ENCODE peak calls at places on chromosomes 4 and X, in six cellular contexts. K, J, Y, Z, M and H are unnamed samples.

GRCh38 chr4:124937993-124938392 is 225.5 kb upstream of the ANKRD50 start:
- DNase-seq in M (no peak), Z (no peak), J (no peak), Y (no peak), K (no peak), H (no peak)

GRCh38 chr4:3522651-3523050 is 9.6 kb downstream of the LRPAP1 start:
- DNase-seq in J (no peak), M (no peak), Z (no peak), Y (no peak), K (no peak), H (no peak)

GRCh38 chr4:115113382-115114106 is at the start of gene NDST4:
- DNase-seq in K (no peak), Y (peak; percentile 46), J (peak; percentile 79), M (peak; percentile 13), Z (no peak), H (no peak)

GRCh38 chrX:23938690-23939089 is 30.9 kb downstream of the CXorf58 start:
- DNase-seq in M (no peak), K (peak; percentile 38), Y (no peak), J (no peak), Z (no peak), H (no peak)

GRCh38 chr4:39818646-39819045 is 120.7 kb downstream of the UBE2K start:
- DNase-seq in J (no peak), Y (no peak), M (no peak), Z (no peak), K (no peak), H (no peak)

GRCh38 chr4:113582737-113583136 is 178.8 kb downstream of the CAMK2D start:
- DNase-seq in Y (no peak), J (no peak), M (no peak), K (no peak), Z (no peak), H (no peak)

GRCh38 chrX:140744085-140744484 is 34.5 kb downstream of the LINC00632 start:
- DNase-seq in K (no peak), M (no peak), Y (no peak), J (no peak), Z (no peak), H (peak; percentile 31)

GRCh38 chr4:6858997-6859396 is 50.6 kb upstream of the TBC1D14 start:
- DNase-seq in J (no peak), M (no peak), Y (no peak), K (no peak), Z (no peak), H (no peak)

GRCh38 chr4:111360906-111361305 is 738.0 kb upstream of the PITX2 start:
- DNase-seq in Z (no peak), Y (no peak), K (peak; percentile 7), M (no peak), J (no peak), H (no peak)

GRCh38 chr4:86129546-86129945 is 230.3 kb downstream of the MAPK10 start:
- DNase-seq in M (no peak), Y (no peak), Z (no peak), J (no peak), K (no peak), H (no peak)

GRCh38 chrX:68209008-68209407 is 224.3 kb downstream of the OPHN1 start:
- DNase-seq in Y (no peak), K (no peak), J (no peak), Z (no peak), M (no peak), H (no peak)

GRCh38 chr4:5050520-5050955 is 742 bp upstream of the STK32B start:
- DNase-seq in Z (peak; percentile 82), Y (peak; percentile 86), M (peak; percentile 51), J (peak; percentile 68), K (peak; percentile 83), H (peak; percentile 89)

GRCh38 chr4:51880016-51880915 is 37.3 kb downstream of the DCUN1D4 start:
- DNase-seq in Z (no peak), M (no peak), J (no peak), Y (no peak), K (peak; percentile 45), H (no peak)

GRCh38 chrX:39764441-39764914 is 333.3 kb downstream of the BCOR start:
- DNase-seq in J (no peak), Z (no peak), M (no peak), K (peak; percentile 34), Y (peak; percentile 19), H (peak; percentile 47)

GRCh38 chr4:891747-892146 is 40.4 kb downstream of the GAK start:
- DNase-seq in K (no peak), Z (peak; percentile 81), M (no peak), Y (no peak), J (no peak), H (peak; percentile 54)

GRCh38 chrX:53133400-53133799 is 39.5 kb downstream of the KANTR start:
- DNase-seq in Y (no peak), Z (no peak), J (no peak), K (no peak), M (no peak), H (no peak)

GRCh38 chrX:40151211-40152172 is 53.7 kb upstream of the BCOR start:
- DNase-seq in Z (peak; percentile 49), Y (peak; percentile 69), J (no peak), K (no peak), M (no peak), H (peak; percentile 49)

GRCh38 chr4:129672941-129673340 is 577.0 kb downstream of the C4orf33 start:
- DNase-seq in J (no peak), M (no peak), Y (no peak), K (no peak), Z (no peak), H (no peak)

DNA sequence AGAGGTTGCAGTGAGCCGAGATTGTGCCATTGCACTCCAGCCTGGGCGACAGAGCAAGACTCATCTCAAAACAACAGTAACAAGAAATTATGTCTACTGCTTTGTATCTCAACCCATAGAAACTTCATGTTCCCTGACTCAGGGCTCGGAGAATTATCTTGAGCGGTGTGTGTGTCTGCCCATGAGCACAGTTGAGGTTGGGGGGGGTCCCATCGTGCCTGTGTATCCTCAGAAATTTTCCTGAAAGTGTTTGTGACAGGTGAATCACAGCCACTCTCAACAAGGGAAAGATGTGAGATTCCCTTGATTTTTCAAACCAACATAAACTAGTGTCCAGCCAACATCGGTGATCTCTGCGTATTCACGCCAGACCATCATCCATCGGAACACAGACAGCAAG is 319.1 kb downstream of the ASMT start:
- DNase-seq in M (no peak), K (no peak), Z (no peak), J (no peak), Y (no peak), H (no peak)
- H2AK5ac ChIP-seq in M (no peak overlapping the region), K (no peak overlapping the region), Z (no peak overlapping the region), J (no peak overlapping the region), Y (no peak overlapping the region), H (no peak overlapping the region)

DNA sequence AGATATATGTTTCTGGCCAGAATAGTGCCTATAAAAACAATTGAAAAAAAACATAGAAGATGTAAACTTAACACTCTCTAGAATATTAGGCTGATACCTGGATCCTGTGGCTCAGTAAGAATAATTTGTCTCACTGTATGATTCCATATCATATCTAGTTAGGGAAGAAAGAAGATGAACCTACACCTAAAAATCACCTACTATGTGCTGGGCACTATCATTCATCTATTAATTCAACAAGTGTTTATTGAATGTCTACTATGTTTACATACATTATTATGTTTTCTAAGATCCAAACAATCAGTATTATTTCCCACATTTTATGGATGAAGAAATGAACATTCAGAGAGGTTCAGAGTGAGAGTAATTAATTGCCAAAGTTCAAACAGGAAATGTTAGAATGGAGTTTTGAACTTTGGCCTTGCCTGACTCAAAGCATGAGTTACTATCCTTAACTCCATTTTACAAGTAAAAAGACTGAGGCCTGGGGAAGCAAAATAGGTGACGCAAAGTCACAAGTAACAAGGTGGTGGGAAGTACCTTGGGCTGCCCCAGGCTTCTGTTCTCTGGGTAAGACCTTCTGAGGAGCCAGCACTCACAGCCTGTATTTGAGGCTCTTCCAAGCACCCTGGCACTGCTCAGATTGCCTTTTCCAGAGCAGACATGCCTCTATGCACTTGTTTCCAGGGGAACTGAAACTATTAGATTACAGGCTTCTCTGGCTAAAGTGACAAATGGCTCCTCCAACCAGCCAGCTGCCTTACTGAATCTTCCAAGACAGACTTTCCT is 111.1 kb upstream of the ACSL4 start:
- DNase-seq in M (no peak), J (no peak), Y (peak; percentile 56), K (peak; percentile 33), Z (no peak), H (no peak)
- H3K4ac ChIP-seq in M (no peak overlapping the region), J (no peak overlapping the region), Y (no peak overlapping the region), K (no peak overlapping the region), Z (no peak overlapping the region), H (no peak overlapping the region)

GRCh38 chr4:108303488-108304177 is 134.9 kb upstream of the LEF1 start:
- DNase-seq in Y (peak; percentile 7), M (no peak), K (peak; percentile 1), Z (no peak), J (no peak), H (peak; percentile 49)
- H3K36me3 ChIP-seq in Y (no peaks in the 10 kb centered on the region), M (no peaks in the 10 kb centered on the region), K (no peaks in the 10 kb centered on the region), Z (no peaks in the 10 kb centered on the region), J (no peaks in the 10 kb centered on the region), H (no peaks in the 10 kb centered on the region)

GRCh38 chrX:10045327-10046000 is 78.3 kb downstream of the CLDN34 start:
- DNase-seq in Y (no peak), K (no peak), Z (no peak), J (no peak), M (no peak), H (no peak)
- H2AK5ac ChIP-seq in Y (no peak overlapping the region), K (no peak overlapping the region), Z (no peak overlapping the region), J (no peak overlapping the region), M (peak overlapping the region; percentile 81), H (no peak overlapping the region)

DNA sequence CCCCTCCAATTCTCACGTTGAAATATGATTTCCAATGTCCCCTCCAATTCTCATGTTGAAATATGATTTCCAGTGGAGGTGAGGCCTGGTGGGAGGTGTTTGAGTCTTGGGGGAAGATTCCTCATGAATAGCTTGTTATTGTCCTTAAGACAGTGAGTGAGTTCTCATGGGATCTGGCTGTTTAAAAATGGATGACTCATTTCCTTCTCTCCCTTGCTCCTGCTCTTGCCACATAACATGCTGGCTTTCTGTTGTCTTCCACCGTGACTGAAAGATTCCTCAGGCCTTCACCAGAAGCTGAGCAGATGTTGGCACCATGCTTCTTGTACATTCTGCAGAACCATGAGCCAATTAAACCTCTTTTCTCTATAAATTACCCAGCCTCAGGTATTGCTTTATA is 346.8 kb upstream of the TECRL start:
- DNase-seq in Z (no peak), M (no peak), Y (peak; percentile 67), K (no peak), J (no peak), H (no peak)
- H3K4ac ChIP-seq in Z (no peak overlapping the region), M (no peak overlapping the region), Y (no peak overlapping the region), K (no peak overlapping the region), J (no peak overlapping the region), H (no peak overlapping the region)

GRCh38 chr4:110184791-110185155 is 13.6 kb downstream of the ELOVL6 start:
- DNase-seq in M (no peak), Y (no peak), J (no peak), K (no peak), Z (no peak), H (no peak)
- H3K36me3 ChIP-seq in M (peaks cover 2% of the 10 kb centered on the region), Y (no peaks in the 10 kb centered on the region), J (peaks cover 98% of the 10 kb centered on the region), K (no peaks in the 10 kb centered on the region), Z (no peaks in the 10 kb centered on the region), H (no peaks in the 10 kb centered on the region)